ENCODE peak calls at places on chromosome 18, in five cellular contexts. R is Peyer's patch, F is activated T-cell treated with anti-CD3 and anti-CD28 coated beads for 1 hour, S is sigmoid colon, O is HCT116. A is an unnamed sample.

GRCh38 chr18:23689616-23690504 is 607 bp downstream of the LAMA3 start:
- DNase-seq in F (no peak), R (no peak), S (no peak), O (no peak), A (no peak)

GRCh38 chr18:58505181-58505580 is 123.7 kb downstream of the ALPK2 start:
- DNase-seq in F (peak; percentile 10), S (no peak), O (no peak), R (peak; percentile 59), A (no peak)

GRCh38 chr18:74251297-74252031 is 40.3 kb downstream of the CYB5A start:
- DNase-seq in O (no peak), R (no peak), F (no peak), S (no peak), A (peak; percentile 61)

GRCh38 chr18:28041366-28041765 is 135.6 kb downstream of the CDH2 start:
- DNase-seq in R (no peak), F (no peak), S (no peak), O (no peak), A (peak; percentile 82)

GRCh38 chr18:10318686-10318960 is 135.8 kb upstream of the APCDD1 start:
- DNase-seq in S (no peak), O (no peak), R (no peak), F (no peak), A (no peak)

GRCh38 chr18:23688528-23688927 is 725 bp upstream of the LAMA3 start:
- DNase-seq in S (no peak), O (no peak), F (no peak), R (no peak), A (no peak)

GRCh38 chr18:36769611-36770314 is 59.0 kb downstream of the TPGS2 start:
- DNase-seq in O (peak; percentile 13), S (no peak), R (no peak), F (no peak), A (no peak)

GRCh38 chr18:52451252-52451651 is 111.3 kb downstream of the DCC start:
- DNase-seq in F (no peak), R (no peak), O (no peak), S (no peak), A (no peak)

GRCh38 chr18:77151791-77152517 is 19.4 kb upstream of the MBP start:
- DNase-seq in F (no peak), S (no peak), R (peak; percentile 49), O (no peak), A (no peak)

GRCh38 chr18:34092796-34093195 is 131.9 kb downstream of the NOL4 start:
- DNase-seq in O (no peak), R (no peak), F (no peak), S (no peak), A (no peak)

A was measured in astrocyte of the spinal cord.